ENCODE peak calls at places on chromosomes 16 and 17, in nine cellular contexts. M is CD4-positive, CD25-positive, alpha-beta regulatory T cell; H is chondrocyte; B is NB4; X is activated CD4-positive, alpha-beta T cell treated with anti-CD3 and anti-CD28 coated beads for 24 hours; T is head of caudate nucleus; G is left ventricle myocardium inferior; W is NCI-H1092; U is stimulated activated CD4-positive, alpha-beta T cell treated with anti-CD3 and anti-CD28 coated beads, Interleukin-1b, Interleukin-23, amount 100 ng/mL, for 1 hour. L is an unnamed sample.

GRCh38 chr17:76683011-76683755 is 27.6 kb downstream of the MXRA7 start:
- DNase-seq in T (no peak), G (no peak), M (no peak), B (peak; percentile 40), X (no peak), U (no peak), H (no peak), W (no peak), L (no peak)

GRCh38 chr17:2084129-2084765 is 29.3 kb downstream of the HIC1 start:
- DNase-seq in G (peak; percentile 71), W (no peak), T (no peak), M (no peak), U (no peak), B (no peak), X (no peak), H (no peak), L (peak; percentile 62)

GRCh38 chr17:61400786-61401279 is 1.2 kb downstream of the TBX2 start:
- DNase-seq in H (no peak), W (no peak), B (no peak), U (no peak), T (no peak), M (no peak), X (no peak), G (no peak), L (peak; percentile 53)

GRCh38 chr16:85171809-85172464 is 59.7 kb upstream of the CIBAR2 start:
- DNase-seq in X (no peak), U (no peak), G (no peak), B (peak; percentile 37), M (no peak), W (no peak), T (no peak), H (no peak), L (peak; percentile 39)

GRCh38 chr16:48138543-48138942 is 17.2 kb downstream of the ABCC12 start:
- DNase-seq in M (no peak), G (no peak), B (no peak), X (no peak), H (no peak), T (no peak), U (no peak), W (no peak), L (no peak)

GRCh38 chr16:84699712-84700517 is at the start of gene USP10:
- DNase-seq in X (peak; percentile 65), W (peak; percentile 78), M (peak; percentile 85), H (no peak), G (peak; percentile 79), U (peak; percentile 67), T (peak; percentile 74), B (peak; percentile 84), L (peak; percentile 59)

GRCh38 chr16:27532088-27532810 is 17.5 kb downstream of the GTF3C1 start:
- DNase-seq in M (no peak), H (no peak), B (no peak), X (no peak), T (no peak), G (no peak), W (no peak), U (no peak), L (no peak)

GRCh38 chr17:81053043-81053970 is 18.4 kb downstream of the BAIAP2 start:
- DNase-seq in H (no peak), M (no peak), T (no peak), B (no peak), G (no peak), X (no peak), W (no peak), U (no peak), L (peak; percentile 74)

GRCh38 chr17:74833501-74834361 is 26.0 kb downstream of the GRIN2C start:
- DNase-seq in X (no peak), H (no peak), B (peak; percentile 49), U (no peak), G (no peak), T (peak; percentile 50), M (no peak), W (no peak), L (no peak)

GRCh38 chr16:58518980-58519368 is 3.7 kb downstream of the SETD6 start:
- DNase-seq in G (no peak), B (no peak), X (no peak), U (no peak), M (no peak), T (no peak), H (no peak), W (no peak), L (no peak)

GRCh38 chr17:18992454-18993130 is 12.0 kb downstream of the FAM83G start:
- DNase-seq in W (no peak), G (no peak), B (no peak), T (no peak), M (peak; percentile 49), H (no peak), U (no peak), X (no peak), L (no peak)

GRCh38 chr16:3879887-3880564 is 487 bp downstream of the CREBBP start:
- DNase-seq in X (peak; percentile 57), M (peak; percentile 75), G (peak; percentile 82), T (peak; percentile 80), U (peak; percentile 52), W (peak; percentile 20), H (no peak), B (peak; percentile 74), L (peak; percentile 52)

GRCh38 chr17:7323731-7324437 is 5.3 kb downstream of the NEURL4 start:
- DNase-seq in W (no peak), H (no peak), U (peak; percentile 54), G (peak; percentile 50), T (no peak), M (peak; percentile 54), X (peak; percentile 56), B (peak; percentile 29), L (peak; percentile 30)

GRCh38 chr17:40445769-40446468 is 2.7 kb downstream of the IGFBP4 start:
- DNase-seq in M (no peak), B (no peak), G (no peak), W (no peak), T (no peak), U (no peak), X (no peak), H (no peak), L (peak; percentile 50)

GRCh38 chr16:88384222-88385111 is 1.7 kb downstream of the ZNF469 start:
- DNase-seq in B (peak; percentile 44), W (no peak), X (no peak), U (no peak), M (no peak), G (no peak), H (peak; percentile 56), T (no peak), L (no peak)

GRCh38 chr16:63461248-63461841 is 1425.1 kb upstream of the CDH8 start:
- DNase-seq in U (no peak), M (no peak), G (no peak), T (no peak), W (peak; percentile 5), B (peak; percentile 44), H (no peak), X (no peak), L (peak; percentile 72)

GRCh38 chr16:1028524-1029258 is 43.9 kb upstream of the SSTR5 start:
- DNase-seq in M (no peak), H (no peak), W (no peak), G (no peak), X (no peak), B (no peak), U (no peak), T (no peak), L (no peak)

GRCh38 chr16:87855852-87856715 is 13.2 kb downstream of the SLC7A5 start:
- DNase-seq in M (peak; percentile 83), T (no peak), U (no peak), G (peak; percentile 60), X (no peak), W (no peak), H (peak; percentile 87), B (peak; percentile 65), L (peak; percentile 52)

GRCh38 chr17:50272711-50273653 is 1.3 kb upstream of the TMEM92 start:
- DNase-seq in U (peak; percentile 42), T (peak; percentile 44), M (peak; percentile 19), G (peak; percentile 58), H (peak; percentile 94), X (peak; percentile 34), B (peak; percentile 41), W (no peak), L (no peak)

GRCh38 chr16:2587891-2588565 is 50.2 kb downstream of the PDPK1 start:
- DNase-seq in U (no peak), H (peak; percentile 67), G (peak; percentile 8), W (no peak), B (no peak), T (peak; percentile 44), M (no peak), X (no peak), L (no peak)

GRCh38 chr17:35799942-35800341 is 4.5 kb upstream of the MMP28 start:
- DNase-seq in M (no peak), B (no peak), G (peak; percentile 79), X (no peak), T (peak; percentile 32), U (no peak), H (no peak), W (peak; percentile 89), L (peak; percentile 64)

GRCh38 chr16:75122609-75123008 is 6.0 kb upstream of the LDHD start:
- DNase-seq in G (no peak), X (no peak), W (no peak), T (no peak), B (no peak), H (no peak), U (no peak), M (no peak), L (no peak)

L was measured in fibroblast of lung.